ENCODE peak calls at places on chromosome 22, in seven cellular contexts. G is HCT116, K is HepG2, X is SK-N-SH, W is GM12878, R is K562, S is H1. L is an unnamed sample.

GRCh38 chr22:33357894-33358440 is 299.8 kb upstream of the SYN3 start:
- DNase-seq in G (no peak), K (no peak), X (no peak), W (no peak), R (no peak), S (no peak), L (no peak)

GRCh38 chr22:31973739-31974138 is 29.4 kb downstream of the YWHAH start:
- DNase-seq in G (no peak), K (no peak), X (no peak), W (no peak), R (no peak), S (no peak), L (no peak)

GRCh38 chr22:28938286-28938833 is 55.0 kb downstream of the ZNRF3 start:
- DNase-seq in G (no peak), K (no peak), X (no peak), W (no peak), R (no peak), S (no peak), L (no peak)

GRCh38 chr22:33210129-33210784 is 152.1 kb upstream of the SYN3 start:
- DNase-seq in G (no peak), K (peak; percentile 47), X (peak; percentile 68), W (no peak), R (peak; percentile 15), S (no peak), L (peak; percentile 33)

GRCh38 chr22:50505776-50506610 is 1.5 kb downstream of the LMF2 start:
- DNase-seq in G (no peak), K (no peak), X (no peak), W (no peak), R (no peak), S (no peak), L (no peak)

GRCh38 chr22:31692186-31692886 is 30.3 kb upstream of the PISD start:
- DNase-seq in G (no peak), K (no peak), X (no peak), W (no peak), R (no peak), S (no peak), L (no peak)

GRCh38 chr22:28768701-28769393 is 3.6 kb upstream of the CCDC117 start:
- DNase-seq in G (no peak), K (peak; percentile 25), X (no peak), W (no peak), R (no peak), S (no peak), L (peak; percentile 12)

GRCh38 chr22:36776722-36777121 is 803 bp upstream of the IFT27 start:
- DNase-seq in G (no peak), K (no peak), X (no peak), W (no peak), R (no peak), S (no peak), L (no peak)

GRCh38 chr22:33470456-33470855 is 412.3 kb upstream of the SYN3 start:
- DNase-seq in G (no peak), K (peak; percentile 55), X (no peak), W (peak; percentile 52), R (no peak), S (no peak), L (no peak)

GRCh38 chr22:50304528-50305392 is 2.7 kb downstream of the PLXNB2 start:
- DNase-seq in G (no peak), K (no peak), X (no peak), W (no peak), R (peak; percentile 64), S (no peak), L (peak; percentile 81)

GRCh38 chr22:39296981-39297489 is 22.4 kb downstream of the RPL3 start:
- DNase-seq in G (no peak), K (no peak), X (no peak), W (no peak), R (no peak), S (no peak), L (no peak)

GRCh38 chr22:39662677-39663034 is 92.1 kb downstream of the CACNA1I start:
- DNase-seq in G (no peak), K (no peak), X (no peak), W (no peak), R (no peak), S (peak; percentile 21), L (no peak)

GRCh38 chr22:36086170-36086490 is 57.5 kb upstream of the RBFOX2 start:
- DNase-seq in G (no peak), K (no peak), X (no peak), W (no peak), R (peak; percentile 54), S (no peak), L (no peak)

GRCh38 chr22:47128216-47129215 is 366.1 kb downstream of the TBC1D22A start:
- DNase-seq in G (no peak), K (no peak), X (no peak), W (peak; percentile 9), R (no peak), S (no peak), L (no peak)

GRCh38 chr22:32558681-32559355 is 84.2 kb downstream of the FBXO7 start:
- DNase-seq in G (peak; percentile 75), K (no peak), X (no peak), W (no peak), R (no peak), S (no peak), L (no peak)

GRCh38 chr22:43302462-43303109 is 40.6 kb downstream of the SCUBE1 start:
- DNase-seq in G (no peak), K (no peak), X (no peak), W (no peak), R (no peak), S (no peak), L (no peak)
- TF ChIP-seq JUND in G (no peak), K (no peak), X (no peak), W (no peak), R (no peak), S (no peak), L (no peak)

DNA sequence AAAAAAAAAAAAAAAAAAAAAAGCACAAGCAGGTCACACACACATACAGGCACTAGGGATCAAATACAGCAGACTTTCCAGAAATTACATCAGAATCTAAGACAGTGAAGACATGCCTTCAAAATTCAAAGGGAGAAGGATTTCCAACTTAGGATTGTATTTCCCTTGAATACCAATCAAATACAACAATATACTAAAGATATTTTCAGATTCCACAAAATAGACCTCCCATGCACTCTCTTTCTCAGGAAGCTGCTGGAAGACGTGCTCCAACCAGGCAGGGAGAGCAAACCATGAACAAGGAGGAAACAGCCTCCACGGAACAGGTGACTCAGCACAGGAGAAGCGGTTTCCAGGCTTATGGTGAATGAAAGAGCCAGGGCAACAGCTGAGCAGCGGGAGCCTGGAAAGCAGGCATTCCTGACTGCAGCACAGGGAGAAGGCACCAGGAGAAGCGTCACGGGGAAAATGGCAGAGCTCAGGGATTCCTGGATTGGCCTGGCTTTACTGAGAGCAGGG is 32.0 kb downstream of the TMEM184B start:
- DNase-seq in G (peak; percentile 69), K (no peak), X (no peak), W (no peak), R (peak; percentile 29), S (peak; percentile 46), L (no peak)
- TF ChIP-seq JUND in G (peak; percentile 79), K (no peak), X (peak; percentile 40), W (no peak), R (peak; percentile 37), S (peak; percentile 64), L (no peak)

GRCh38 chr22:30251661-30252226 is 5.2 kb upstream of the LIF start:
- DNase-seq in G (no peak), K (no peak), X (peak; percentile 89), W (no peak), R (no peak), S (no peak), L (no peak)
- TF ChIP-seq JUND in G (no peak), K (no peak), X (no peak), W (no peak), R (no peak), S (no peak), L (no peak)

GRCh38 chr22:48238018-48238915 is 1475.8 kb downstream of the TBC1D22A start:
- DNase-seq in G (no peak), K (no peak), X (no peak), W (no peak), R (no peak), S (no peak), L (no peak)

GRCh38 chr22:48238966-48239365 is 1476.5 kb downstream of the TBC1D22A start:
- DNase-seq in G (no peak), K (no peak), X (no peak), W (no peak), R (no peak), S (no peak), L (no peak)

GRCh38 chr22:48240165-48240934 is 1477.9 kb downstream of the TBC1D22A start:
- DNase-seq in G (no peak), K (no peak), X (no peak), W (no peak), R (peak; percentile 10), S (no peak), L (no peak)

GRCh38 chr22:48240935-48241230 is 1478.4 kb downstream of the TBC1D22A start:
- DNase-seq in G (no peak), K (no peak), X (no peak), W (no peak), R (no peak), S (no peak), L (no peak)

DNA sequence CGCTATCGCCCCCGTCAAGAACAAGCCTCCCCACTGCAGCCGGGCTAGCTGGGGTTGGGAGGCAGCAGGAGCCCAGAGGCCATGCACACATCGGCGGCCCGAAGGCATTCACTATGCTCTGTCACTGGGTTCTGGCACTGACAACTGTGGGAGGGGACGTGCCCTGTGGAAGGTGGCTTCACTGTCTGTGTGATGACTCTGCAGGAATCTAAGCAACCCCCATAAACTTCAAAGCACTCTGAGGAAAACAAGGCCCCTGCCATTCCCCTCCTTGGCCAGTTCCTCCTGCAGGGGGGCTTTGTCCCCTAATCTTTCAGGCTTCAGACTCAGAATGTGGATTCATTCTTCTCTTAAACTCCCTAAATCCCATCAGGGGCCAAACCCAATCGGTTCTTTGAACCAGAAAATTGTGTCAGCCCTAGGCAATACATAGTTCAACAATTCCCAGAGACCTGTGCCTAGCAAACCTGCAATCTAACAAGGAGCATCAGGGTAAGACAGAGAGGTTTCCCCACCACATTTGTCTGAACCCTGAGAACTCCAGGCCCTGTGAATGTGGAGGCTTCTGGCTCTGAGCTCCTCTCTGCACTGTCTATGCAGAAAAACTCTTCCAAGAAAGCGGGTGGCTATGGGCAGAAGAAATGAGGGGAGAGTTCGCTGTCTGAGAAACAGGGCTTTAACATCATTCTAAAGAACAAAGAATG is 1477.2 kb downstream of the TBC1D22A start:
- DNase-seq in G (no peak), K (no peak), X (no peak), W (no peak), R (no peak), S (no peak), L (no peak)
- TF ChIP-seq JUND in G (no peak), K (no peak), X (no peak), W (no peak), R (no peak), S (no peak), L (no peak)

DNA sequence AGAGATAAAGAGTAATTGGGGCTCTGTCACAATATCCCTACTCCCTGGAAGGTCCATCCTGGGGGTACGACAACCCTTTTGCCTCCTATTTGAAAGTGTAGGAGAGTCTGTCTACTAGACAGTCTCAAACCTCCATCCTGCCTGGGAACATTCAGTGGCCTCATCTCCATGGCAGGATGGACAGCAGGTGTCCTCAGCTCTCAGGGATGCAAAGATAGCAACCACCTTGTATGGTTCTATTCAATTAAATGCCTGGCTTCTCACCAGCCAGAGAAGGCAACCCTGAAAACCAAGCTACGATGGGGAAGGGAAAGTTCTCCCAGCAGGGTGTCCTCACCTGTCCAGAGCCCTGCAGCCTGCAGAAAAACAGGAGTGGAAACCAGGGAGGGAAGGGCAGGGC is 164.9 kb downstream of the MIAT start:
- DNase-seq in G (no peak), K (no peak), X (no peak), W (no peak), R (no peak), S (no peak), L (no peak)
- TF ChIP-seq JUND in G (no peak), K (no peak), X (no peak), W (no peak), R (no peak), S (no peak), L (no peak)

GRCh38 chr22:45645150-45645525 is 26.5 kb upstream of the ATXN10 start:
- DNase-seq in G (no peak), K (no peak), X (no peak), W (no peak), R (no peak), S (no peak), L (peak; percentile 14)
- TF ChIP-seq JUND in G (no peak), K (no peak), X (no peak), W (no peak), R (no peak), S (no peak), L (no peak)